ENCODE peak calls at places on chromosomes 13 and 19, in six cellular contexts. Z is Peyer's patch, T is type B pancreatic cell, K is pancreas, P is progenitor cell of endocrine pancreas, A is foreskin keratinocyte. B is an unnamed sample.
A peak's percentile ranks its signal among the peaks of the same experiment; 100 is the strongest.

GRCh38 chr19:39645800-39646411 is 9.8 kb upstream of the LGALS16 start:
- DNase-seq in Z (no peak), K (no peak), T (no peak), A (peak; percentile 9), P (peak; percentile 35), B (peak; percentile 38)

GRCh38 chr19:33111587-33111986 is 20.3 kb upstream of the WDR88 start:
- DNase-seq in T (no peak), Z (no peak), P (no peak), K (no peak), A (no peak), B (no peak)

GRCh38 chr13:35690546-35690945 is 214.1 kb upstream of the MAB21L1 start:
- DNase-seq in A (peak; percentile 64), P (no peak), Z (no peak), T (no peak), K (no peak), B (no peak)

GRCh38 chr19:49425922-49426592 is 869 bp downstream of the GFY start:
- DNase-seq in T (no peak), Z (no peak), A (no peak), K (no peak), P (no peak), B (no peak)

GRCh38 chr13:33787051-33787591 is 30.8 kb upstream of the RFC3 start:
- DNase-seq in Z (no peak), P (no peak), A (peak; percentile 30), T (no peak), K (no peak), B (no peak)

GRCh38 chr13:78192721-78193120 is 274.1 kb upstream of the EDNRB start:
- DNase-seq in K (no peak), Z (no peak), P (no peak), T (no peak), A (peak; percentile 38), B (no peak)

GRCh38 chr13:100534147-100534818 is 54.3 kb downstream of the GGACT start:
- DNase-seq in T (peak; percentile 50), P (no peak), Z (peak; percentile 33), A (no peak), K (no peak), B (no peak)

GRCh38 chr13:113209336-113209879 is at the start of gene CUL4A:
- DNase-seq in P (peak; percentile 67), K (peak; percentile 74), Z (peak; percentile 89), A (peak; percentile 71), T (no peak), B (peak; percentile 66)

GRCh38 chr13:100809856-100810255 is 135.3 kb upstream of the TMTC4 start:
- DNase-seq in K (no peak), P (no peak), A (no peak), T (no peak), Z (no peak), B (no peak)

GRCh38 chr13:42011601-42012401 is 36.6 kb upstream of the DGKH start:
- DNase-seq in A (no peak), K (no peak), P (no peak), T (no peak), Z (no peak), B (no peak)

GRCh38 chr13:50526771-50527567 is 316.5 kb downstream of the DLEU7 start:
- DNase-seq in A (no peak), T (no peak), Z (no peak), K (no peak), P (no peak), B (no peak)

GRCh38 chr13:32318072-32318471 is 2.8 kb downstream of the BRCA2 start:
- DNase-seq in P (no peak), K (no peak), Z (no peak), A (no peak), T (no peak), B (no peak)

GRCh38 chr13:97211357-97211756 is 10.8 kb upstream of the MBNL2 start:
- DNase-seq in T (no peak), A (no peak), Z (no peak), K (no peak), P (no peak), B (no peak)

GRCh38 chr19:54616840-54617560 is 13.3 kb upstream of the LILRB1 start:
- DNase-seq in Z (peak; percentile 61), A (no peak), K (no peak), T (no peak), P (no peak), B (no peak)

DNA sequence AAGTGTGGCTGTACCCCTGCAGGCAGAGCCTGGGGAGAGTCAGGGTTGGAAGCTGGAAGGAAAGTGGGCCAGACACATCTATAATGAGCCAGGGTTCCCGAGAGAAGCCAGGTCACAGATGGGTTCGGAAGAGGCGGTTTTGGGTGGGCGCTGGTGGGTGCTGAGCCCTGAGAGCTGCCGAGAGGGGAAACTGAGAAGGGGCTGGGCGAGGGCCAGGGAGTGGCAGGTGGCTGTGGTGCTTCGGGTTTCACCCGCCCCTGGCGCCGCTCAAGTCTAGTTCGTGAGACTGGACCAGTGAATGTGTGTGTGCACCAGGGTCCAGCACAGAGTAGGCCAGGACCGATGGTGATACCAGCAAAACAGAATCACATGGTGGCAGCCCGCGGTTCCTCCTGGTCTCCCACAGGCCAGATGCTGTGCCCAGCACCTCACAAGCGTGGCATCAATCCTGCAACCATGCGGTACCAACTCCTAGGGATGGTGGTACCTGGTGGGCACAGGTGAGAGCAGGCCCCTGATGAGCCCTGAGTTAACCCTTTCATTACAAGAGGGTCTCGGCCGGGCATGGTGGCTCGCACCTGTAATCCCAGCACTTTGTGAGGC is 1.8 kb upstream of the LRRC4B start:
- DNase-seq in P (no peak), Z (no peak), A (no peak), K (no peak), T (no peak), B (no peak)
- TF ChIP-seq CTCF in P (no peak), Z (no peak), A (no peak), K (no peak), T (no peak), B (no peak)

GRCh38 chr19:41649827-41650226 is 23.0 kb upstream of the CEACAM4 start:
- DNase-seq in A (no peak), T (no peak), K (no peak), P (no peak), Z (no peak), B (no peak)

GRCh38 chr19:41641879-41642485 is 15.1 kb upstream of the CEACAM4 start:
- DNase-seq in T (peak; percentile 40), P (no peak), A (peak; percentile 20), Z (peak; percentile 88), K (peak; percentile 41), B (peak; percentile 33)

DNA sequence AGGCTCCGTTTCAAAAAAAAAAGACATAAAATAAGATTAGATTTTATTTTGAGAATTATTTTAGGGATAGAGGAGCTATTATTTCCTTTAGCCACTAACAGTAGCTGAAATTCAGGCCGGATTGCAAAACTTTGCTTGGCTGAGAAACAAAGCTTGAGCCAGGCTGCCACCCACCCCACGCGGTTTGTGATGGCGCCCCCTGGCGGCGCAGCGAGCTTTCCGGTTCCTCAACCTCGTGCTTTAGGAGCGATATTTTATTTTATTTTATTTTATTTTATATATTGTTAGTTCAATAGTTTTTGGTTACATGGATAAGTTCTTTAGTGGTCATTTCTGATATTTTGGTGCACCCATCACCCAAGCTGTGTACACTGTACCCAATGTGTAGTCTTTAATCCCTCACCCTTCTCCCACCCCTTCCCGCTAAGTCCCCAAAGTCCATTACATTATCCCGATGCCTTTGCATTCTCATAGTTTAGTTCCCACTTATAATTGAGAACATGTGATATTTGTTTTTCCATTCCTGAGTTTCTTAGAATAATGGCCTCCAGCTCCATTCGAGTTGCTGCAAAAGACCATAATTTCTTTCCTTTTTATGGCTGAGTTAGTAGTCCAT is 19.8 kb upstream of the CEACAM4 start:
- DNase-seq in K (no peak), T (no peak), A (no peak), Z (no peak), P (no peak), B (no peak)
- TF ChIP-seq CTCF in K (peak; percentile 29), T (peak; percentile 52), A (peak; percentile 61), Z (peak; percentile 37), P (no peak), B (peak; percentile 44)

GRCh38 chr19:6092329-6093286 is 17.7 kb downstream of the RFX2 start:
- DNase-seq in Z (peak; percentile 91), T (peak; percentile 81), K (peak; percentile 68), A (peak; percentile 96), P (peak; percentile 59), B (peak; percentile 57)
- TF ChIP-seq CTCF in Z (no peak), T (no peak), K (no peak), A (peak; percentile 43), P (peak; percentile 9), B (no peak)

DNA sequence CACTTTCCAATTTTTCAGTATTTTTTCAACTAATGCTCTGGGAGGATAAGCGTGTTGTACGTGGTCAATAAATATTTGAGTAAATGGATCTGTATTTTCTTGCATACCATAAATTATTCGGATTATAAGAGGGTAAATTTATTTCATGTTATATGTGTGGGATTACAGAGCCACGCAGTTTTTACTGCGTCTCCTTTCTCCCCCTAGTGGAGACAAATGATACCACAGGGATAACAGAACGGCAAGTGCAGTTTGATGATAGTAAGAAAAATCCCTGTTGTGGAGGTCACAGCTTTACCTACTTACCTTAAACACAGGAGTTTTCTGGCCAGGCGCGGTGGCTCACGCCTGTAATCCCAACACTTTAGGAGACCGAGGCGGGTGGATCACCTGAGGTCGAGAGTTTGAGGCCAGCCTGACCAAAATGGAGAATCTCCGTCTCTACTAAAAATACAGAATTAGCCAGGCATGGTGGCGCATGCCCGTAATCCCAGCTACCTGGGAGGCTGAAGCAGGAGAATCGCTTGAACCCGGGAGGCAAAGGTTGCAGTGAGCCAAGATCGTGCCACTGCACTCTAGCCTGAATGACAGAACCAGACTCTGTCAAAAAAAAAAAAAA is 16.8 kb downstream of the MBD3L2B start:
- DNase-seq in A (peak; percentile 28), K (no peak), P (no peak), T (no peak), Z (no peak), B (peak; percentile 10)
- TF ChIP-seq CTCF in A (no peak), K (peak; percentile 86), P (peak; percentile 63), T (peak; percentile 87), Z (no peak), B (peak; percentile 83)

GRCh38 chr19:43779820-43780219 is 953 bp downstream of the KCNN4 start:
- DNase-seq in T (no peak), K (no peak), Z (no peak), P (no peak), A (no peak), B (no peak)
- TF ChIP-seq CTCF in T (no peak), K (no peak), Z (peak; percentile 6), P (no peak), A (peak; percentile 15), B (no peak)

GRCh38 chr13:108533842-108534241 is 95.6 kb upstream of the MYO16 start:
- DNase-seq in T (no peak), A (no peak), K (no peak), P (no peak), Z (no peak), B (no peak)

DNA sequence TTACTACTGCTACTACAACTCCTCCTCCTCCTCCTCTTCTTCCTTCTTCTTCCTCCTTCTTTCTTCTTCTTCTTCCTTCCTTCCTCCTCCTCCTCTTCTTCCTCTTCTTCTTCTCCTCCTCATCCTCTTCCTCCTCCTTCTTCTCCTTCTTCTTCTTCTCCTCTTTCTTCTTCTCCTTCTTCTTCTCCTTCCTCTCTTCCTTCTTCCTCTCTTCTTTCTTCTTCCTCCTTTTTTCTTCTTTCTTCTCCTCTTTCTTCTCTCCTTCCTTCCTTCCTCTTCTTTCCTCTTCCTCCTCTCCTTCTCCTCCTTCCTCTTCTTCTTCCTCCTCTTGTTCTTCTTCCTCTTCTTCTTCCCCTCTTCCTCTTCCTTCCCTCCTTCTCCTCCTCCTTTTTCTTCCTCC is 94.7 kb upstream of the MYO16 start:
- DNase-seq in K (no peak), T (no peak), Z (no peak), A (no peak), P (no peak), B (no peak)
- TF ChIP-seq CTCF in K (no peak), T (no peak), Z (no peak), A (no peak), P (no peak), B (no peak)

B was measured in neural crest cell.